ENCODE peak calls at places on chromosome 18, in four cellular contexts. One of them, this sample, is unnamed.

GRCh38 chr18:31410716-31411483 is 34.3 kb downstream of the DSG4 start:
- DNase-seq in GM23248: no peak
- DNase-seq in right lobe of liver: no peak
- DNase-seq in epithelial cell of esophagus: no peak
- DNase-seq in this sample: no peak

GRCh38 chr18:9952633-9953416 is 39.0 kb downstream of the VAPA start:
- DNase-seq in epithelial cell of esophagus: peak; percentile 85
- DNase-seq in right lobe of liver: no peak
- DNase-seq in GM23248: peak; percentile 50
- DNase-seq in this sample: no peak

GRCh38 chr18:77248873-77249582 is 620 bp upstream of the GALR1 start:
- DNase-seq in GM23248: no peak
- DNase-seq in right lobe of liver: no peak
- DNase-seq in epithelial cell of esophagus: no peak
- DNase-seq in this sample: no peak

GRCh38 chr18:8997634-8998033 is 104.9 kb upstream of the NDUFV2 start:
- DNase-seq in GM23248: no peak
- DNase-seq in epithelial cell of esophagus: no peak
- DNase-seq in right lobe of liver: no peak
- DNase-seq in this sample: no peak

GRCh38 chr18:5058768-5059539 is 138.1 kb downstream of the AKAIN1 start:
- DNase-seq in epithelial cell of esophagus: no peak
- DNase-seq in GM23248: peak; percentile 12
- DNase-seq in right lobe of liver: no peak
- DNase-seq in this sample: no peak

GRCh38 chr18:31105733-31106132 is 3.5 kb upstream of the DSC2 start:
- DNase-seq in epithelial cell of esophagus: no peak
- DNase-seq in GM23248: no peak
- DNase-seq in right lobe of liver: no peak
- DNase-seq in this sample: no peak

GRCh38 chr18:77068321-77068841 is 64.2 kb downstream of the MBP start:
- DNase-seq in epithelial cell of esophagus: peak; percentile 70
- DNase-seq in right lobe of liver: no peak
- DNase-seq in GM23248: peak; percentile 77
- DNase-seq in this sample: no peak

GRCh38 chr18:28132084-28132483 is 44.8 kb downstream of the CDH2 start:
- DNase-seq in epithelial cell of esophagus: no peak
- DNase-seq in right lobe of liver: no peak
- DNase-seq in GM23248: no peak
- DNase-seq in this sample: no peak

GRCh38 chr18:62281684-62282083 is 43.4 kb upstream of the TNFRSF11A start:
- DNase-seq in right lobe of liver: no peak
- DNase-seq in GM23248: peak; percentile 96
- DNase-seq in epithelial cell of esophagus: peak; percentile 75
- DNase-seq in this sample: peak; percentile 66

GRCh38 chr18:10140928-10141327 is 227.1 kb downstream of the VAPA start:
- DNase-seq in right lobe of liver: no peak
- DNase-seq in GM23248: peak; percentile 71
- DNase-seq in epithelial cell of esophagus: peak; percentile 69
- DNase-seq in this sample: no peak

GRCh38 chr18:76457475-76457874 is 37.6 kb downstream of the ZNF516 start:
- DNase-seq in right lobe of liver: no peak
- DNase-seq in GM23248: no peak
- DNase-seq in epithelial cell of esophagus: no peak
- DNase-seq in this sample: no peak

GRCh38 chr18:31619291-31619690 is 27.6 kb downstream of the TTR start:
- DNase-seq in right lobe of liver: no peak
- DNase-seq in epithelial cell of esophagus: peak; percentile 67
- DNase-seq in GM23248: no peak
- DNase-seq in this sample: no peak

GRCh38 chr18:79988079-79988924 is at the start of gene TXNL4A:
- DNase-seq in GM23248: peak; percentile 97
- DNase-seq in right lobe of liver: peak; percentile 90
- DNase-seq in epithelial cell of esophagus: peak; percentile 91
- DNase-seq in this sample: peak; percentile 56

GRCh38 chr18:72999971-73000607 is 132.3 kb upstream of the NETO1 start:
- DNase-seq in epithelial cell of esophagus: peak; percentile 58
- DNase-seq in GM23248: no peak
- DNase-seq in right lobe of liver: no peak
- DNase-seq in this sample: no peak

GRCh38 chr18:11148655-11149440 is 521 bp downstream of the PIEZO2 start:
- DNase-seq in epithelial cell of esophagus: no peak
- DNase-seq in GM23248: peak; percentile 35
- DNase-seq in right lobe of liver: peak; percentile 48
- DNase-seq in this sample: no peak

GRCh38 chr18:9405130-9405529 is 70.2 kb upstream of the RALBP1 start:
- DNase-seq in GM23248: no peak
- DNase-seq in right lobe of liver: no peak
- DNase-seq in epithelial cell of esophagus: no peak
- DNase-seq in this sample: no peak

GRCh38 chr18:78106946-78107345 is 857.3 kb downstream of the GALR1 start:
- DNase-seq in right lobe of liver: no peak
- DNase-seq in epithelial cell of esophagus: no peak
- DNase-seq in GM23248: no peak
- DNase-seq in this sample: no peak

GRCh38 chr18:44130365-44130942 is 550.2 kb upstream of the SETBP1 start:
- DNase-seq in right lobe of liver: no peak
- DNase-seq in epithelial cell of esophagus: peak; percentile 53
- DNase-seq in GM23248: peak; percentile 49
- DNase-seq in this sample: peak; percentile 27

GRCh38 chr18:10094154-10094553 is 180.3 kb downstream of the VAPA start:
- DNase-seq in GM23248: peak; percentile 72
- DNase-seq in right lobe of liver: no peak
- DNase-seq in epithelial cell of esophagus: peak; percentile 85
- DNase-seq in this sample: no peak

GRCh38 chr18:77059294-77059916 is 73.2 kb downstream of the MBP start:
- DNase-seq in right lobe of liver: no peak
- DNase-seq in epithelial cell of esophagus: peak; percentile 73
- DNase-seq in GM23248: peak; percentile 78
- DNase-seq in this sample: no peak

GRCh38 chr18:37836071-37836470 is 270.5 kb upstream of the CELF4 start:
- DNase-seq in epithelial cell of esophagus: no peak
- DNase-seq in GM23248: no peak
- DNase-seq in right lobe of liver: no peak
- DNase-seq in this sample: no peak

GRCh38 chr18:21215480-21215879 is 26.6 kb upstream of the GREB1L start:
- DNase-seq in GM23248: no peak
- DNase-seq in right lobe of liver: no peak
- DNase-seq in epithelial cell of esophagus: no peak
- DNase-seq in this sample: no peak

GRCh38 chr18:24633121-24633520 is 172.7 kb downstream of the HRH4 start:
- DNase-seq in GM23248: peak; percentile 72
- DNase-seq in right lobe of liver: no peak
- DNase-seq in epithelial cell of esophagus: no peak
- DNase-seq in this sample: no peak

GRCh38 chr18:37471619-37472018 is 94.0 kb downstream of the CELF4 start:
- DNase-seq in GM23248: no peak
- DNase-seq in right lobe of liver: no peak
- DNase-seq in epithelial cell of esophagus: no peak
- DNase-seq in this sample: no peak

GRCh38 chr18:29862824-29863223 is 1179.7 kb downstream of the DSC3 start:
- DNase-seq in epithelial cell of esophagus: no peak
- DNase-seq in GM23248: no peak
- DNase-seq in right lobe of liver: no peak
- DNase-seq in this sample: no peak

GRCh38 chr18:36298113-36298701 is 694 bp downstream of the FHOD3 start:
- DNase-seq in GM23248: peak; percentile 55
- DNase-seq in right lobe of liver: no peak
- DNase-seq in epithelial cell of esophagus: no peak
- DNase-seq in this sample: no peak

GRCh38 chr18:14924226-14924625 is 176.3 kb downstream of the ANKRD30B start:
- DNase-seq in right lobe of liver: no peak
- DNase-seq in epithelial cell of esophagus: no peak
- DNase-seq in GM23248: no peak
- DNase-seq in this sample: no peak

GRCh38 chr18:62399781-62400308 is 74.7 kb downstream of the TNFRSF11A start:
- DNase-seq in epithelial cell of esophagus: peak; percentile 27
- DNase-seq in GM23248: peak; percentile 12
- DNase-seq in right lobe of liver: no peak
- DNase-seq in this sample: no peak

GRCh38 chr18:76959605-76960004 is 137.2 kb downstream of the ZNF236 start:
- DNase-seq in GM23248: no peak
- DNase-seq in right lobe of liver: no peak
- DNase-seq in epithelial cell of esophagus: no peak
- DNase-seq in this sample: no peak

GRCh38 chr18:49628993-49629795 is 67.3 kb downstream of the LIPG start:
- DNase-seq in right lobe of liver: peak; percentile 89
- DNase-seq in GM23248: no peak
- DNase-seq in epithelial cell of esophagus: no peak
- DNase-seq in this sample: no peak

GRCh38 chr18:62524443-62525200 is 1.8 kb downstream of the ZCCHC2 start:
- DNase-seq in epithelial cell of esophagus: peak; percentile 72
- DNase-seq in right lobe of liver: peak; percentile 70
- DNase-seq in GM23248: peak; percentile 79
- DNase-seq in this sample: no peak

GRCh38 chr18:9740076-9740475 is 32.0 kb downstream of the RAB31 start:
- DNase-seq in epithelial cell of esophagus: peak; percentile 74
- DNase-seq in GM23248: peak; percentile 34
- DNase-seq in right lobe of liver: no peak
- DNase-seq in this sample: no peak

GRCh38 chr18:6712401-6712800 is 17.1 kb upstream of the ARHGAP28 start:
- DNase-seq in epithelial cell of esophagus: no peak
- DNase-seq in GM23248: no peak
- DNase-seq in right lobe of liver: no peak
- DNase-seq in this sample: no peak

GRCh38 chr18:45920367-45920766 is 46.8 kb downstream of the EPG5 start:
- DNase-seq in epithelial cell of esophagus: peak; percentile 87
- DNase-seq in right lobe of liver: peak; percentile 91
- DNase-seq in GM23248: peak; percentile 93
- DNase-seq in this sample: peak; percentile 54

GRCh38 chr18:43322133-43322532 is 44.8 kb upstream of the SYT4 start:
- DNase-seq in GM23248: no peak
- DNase-seq in epithelial cell of esophagus: no peak
- DNase-seq in right lobe of liver: no peak
- DNase-seq in this sample: no peak

GRCh38 chr18:68772268-68772667 is 25.6 kb upstream of the CCDC102B start:
- DNase-seq in epithelial cell of esophagus: no peak
- DNase-seq in GM23248: no peak
- DNase-seq in right lobe of liver: no peak
- DNase-seq in this sample: no peak
- H3K4me3 ChIP-seq in epithelial cell of esophagus: no peak overlapping the region
- H3K4me3 ChIP-seq in GM23248: no peak overlapping the region
- H3K4me3 ChIP-seq in right lobe of liver: no peak overlapping the region
- H3K4me3 ChIP-seq in this sample: no peak overlapping the region

GRCh38 chr18:12647773-12648172 is 10.1 kb downstream of the SPIRE1 start:
- DNase-seq in GM23248: no peak
- DNase-seq in epithelial cell of esophagus: no peak
- DNase-seq in right lobe of liver: no peak
- DNase-seq in this sample: no peak

GRCh38 chr18:12656671-12657047 is 1.2 kb downstream of the SPIRE1 start:
- DNase-seq in epithelial cell of esophagus: no peak
- DNase-seq in right lobe of liver: no peak
- DNase-seq in GM23248: peak; percentile 72
- DNase-seq in this sample: no peak

GRCh38 chr18:12654971-12655370 is 2.9 kb downstream of the SPIRE1 start:
- DNase-seq in GM23248: no peak
- DNase-seq in epithelial cell of esophagus: no peak
- DNase-seq in right lobe of liver: no peak
- DNase-seq in this sample: no peak

GRCh38 chr18:12652861-12653401 is 5.0 kb downstream of the SPIRE1 start:
- DNase-seq in GM23248: peak; percentile 84
- DNase-seq in right lobe of liver: no peak
- DNase-seq in epithelial cell of esophagus: peak; percentile 20
- DNase-seq in this sample: no peak

GRCh38 chr18:12651651-12652050 is 6.3 kb downstream of the SPIRE1 start:
- DNase-seq in GM23248: no peak
- DNase-seq in epithelial cell of esophagus: no peak
- DNase-seq in right lobe of liver: no peak
- DNase-seq in this sample: no peak
- H3K4me3 ChIP-seq in GM23248: no peak overlapping the region
- H3K4me3 ChIP-seq in epithelial cell of esophagus: no peak overlapping the region
- H3K4me3 ChIP-seq in right lobe of liver: no peak overlapping the region
- H3K4me3 ChIP-seq in this sample: no peak overlapping the region

GRCh38 chr18:2451556-2451955 is 119.7 kb downstream of the METTL4 start:
- DNase-seq in GM23248: no peak
- DNase-seq in epithelial cell of esophagus: no peak
- DNase-seq in right lobe of liver: no peak
- DNase-seq in this sample: no peak
- H3K4me3 ChIP-seq in GM23248: no peak overlapping the region
- H3K4me3 ChIP-seq in epithelial cell of esophagus: no peak overlapping the region
- H3K4me3 ChIP-seq in right lobe of liver: no peak overlapping the region
- H3K4me3 ChIP-seq in this sample: no peak overlapping the region

DNA sequence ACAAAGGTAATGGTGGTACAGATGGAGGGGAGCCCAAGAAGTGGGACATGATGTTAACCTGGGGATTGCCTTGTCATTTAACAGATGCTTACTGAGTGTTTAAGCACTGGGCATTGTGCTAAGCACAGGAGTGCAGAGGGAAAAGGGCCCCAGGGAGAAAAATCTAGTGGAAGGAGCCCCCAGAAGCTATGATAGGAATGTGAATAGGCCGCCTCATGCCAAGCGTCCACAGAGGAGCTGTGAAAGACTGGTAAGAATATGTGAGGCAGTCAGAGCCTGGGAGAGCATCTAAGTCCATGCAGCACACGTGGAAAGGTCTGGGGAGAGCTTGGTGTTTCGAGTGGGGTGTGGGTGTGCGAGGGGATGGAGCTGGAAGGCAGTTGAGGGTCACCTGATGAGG is 5.5 kb downstream of the ZNF532 start:
- DNase-seq in epithelial cell of esophagus: no peak
- DNase-seq in GM23248: no peak
- DNase-seq in right lobe of liver: no peak
- DNase-seq in this sample: no peak
- H3K4me3 ChIP-seq in epithelial cell of esophagus: no peak overlapping the region
- H3K4me3 ChIP-seq in GM23248: no peak overlapping the region
- H3K4me3 ChIP-seq in right lobe of liver: no peak overlapping the region
- H3K4me3 ChIP-seq in this sample: no peak overlapping the region

DNA sequence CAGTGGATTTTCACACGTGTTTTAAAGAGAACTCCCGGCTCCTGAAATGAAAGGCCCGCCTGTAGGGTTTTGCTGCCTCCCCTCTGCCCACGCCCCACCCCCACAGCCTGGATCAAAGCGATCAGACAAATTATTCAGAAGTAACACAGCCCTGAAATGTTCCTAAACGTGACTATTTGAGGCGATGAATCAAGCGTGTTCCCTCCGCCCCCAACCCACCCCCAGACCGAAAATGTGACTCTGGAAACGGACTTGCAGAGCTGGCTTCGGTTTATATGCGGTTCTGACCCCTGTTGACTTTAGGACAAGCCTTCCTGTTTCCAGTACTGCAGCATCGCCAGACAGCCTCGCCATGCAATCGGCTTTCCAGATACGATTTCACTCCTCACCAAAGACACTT is 28.8 kb upstream of the SMIM21 start:
- DNase-seq in right lobe of liver: no peak
- DNase-seq in GM23248: no peak
- DNase-seq in epithelial cell of esophagus: no peak
- DNase-seq in this sample: no peak
- H3K4me3 ChIP-seq in right lobe of liver: no peak overlapping the region
- H3K4me3 ChIP-seq in GM23248: peak overlapping the region; percentile 72
- H3K4me3 ChIP-seq in epithelial cell of esophagus: no peak overlapping the region
- H3K4me3 ChIP-seq in this sample: peak overlapping the region; percentile 28